ENCODE peak calls at places on chromosomes 2 and 18, in five cellular contexts. S is islet precursor cell; P is upper lobe of right lung; X is H7; I is stimulated activated CD8-positive, alpha-beta memory T cell treated with anti-CD3 and anti-CD28 coated beads, Interleukin-7, amount 100 ng/mL, for 1 hour. L is an unnamed sample.

GRCh38 chr18:9637036-9637767 is 22.8 kb upstream of the PPP4R1 start:
- DNase-seq in S (peak), P (no peak), X (no peak), I (no peak), L (no peak)

GRCh38 chr2:85199692-85200091 is 66.5 kb downstream of the TCF7L1 start:
- DNase-seq in S (no peak), P (no peak), X (no peak), I (no peak), L (no peak)

GRCh38 chr18:75111673-75112485 is 97.1 kb downstream of the PTGR3 start:
- DNase-seq in S (peak), P (no peak), X (no peak), I (no peak), L (no peak)

GRCh38 chr18:22385718-22386117 is 32.0 kb downstream of the CTAGE1 start:
- DNase-seq in S (no peak), P (no peak), X (no peak), I (no peak), L (no peak)

GRCh38 chr2:234536218-234536989 is 39.5 kb upstream of the ARL4C start:
- DNase-seq in S (no peak), P (no peak), X (no peak), I (no peak), L (no peak)

GRCh38 chr2:203395858-203396257 is 67.7 kb downstream of the ABI2 start:
- DNase-seq in S (no peak), P (no peak), X (no peak), I (no peak), L (no peak)

GRCh38 chr18:56975276-56975675 is 171.6 kb upstream of the BOD1L2 start:
- DNase-seq in S (no peak), P (no peak), X (no peak), I (no peak), L (no peak)

GRCh38 chr18:74803769-74804168 is 206.1 kb downstream of the ZNF407 start:
- DNase-seq in S (no peak), P (no peak), X (no peak), I (no peak), L (no peak)

GRCh38 chr2:16336916-16337315 is 328.7 kb downstream of the CYRIA start:
- DNase-seq in S (no peak), P (no peak), X (no peak), I (no peak), L (no peak)

GRCh38 chr2:120654383-120655134 is 81.1 kb upstream of the GLI2 start:
- DNase-seq in S (no peak), P (no peak), X (peak), I (no peak), L (no peak)

GRCh38 chr2:232779465-232779864 is 3.1 kb upstream of the KCNJ13 start:
- DNase-seq in S (peak), P (no peak), X (no peak), I (no peak), L (no peak)